ENCODE peak calls at places on chromosomes 5 and 9, in six cellular contexts. C is NCI-H1105 treated with DMSO at 0.1 percent for 48 hours, J is ELR, A is tibial artery, I is M059J, Q is psoas muscle. E is an unnamed sample.

GRCh38 chr5:169861934-169862333 is 118.4 kb downstream of the INSYN2B start:
- DNase-seq in C (no peak), J (peak), A (no peak), I (peak), Q (no peak), E (peak)

GRCh38 chr9:129968690-129969485 is 74.1 kb downstream of the FNBP1 start:
- DNase-seq in C (no peak), J (peak), A (no peak), I (peak), Q (no peak), E (peak)

GRCh38 chr5:142356716-142357468 is 32.1 kb upstream of the SPRY4 start:
- DNase-seq in C (peak), J (peak), A (peak), I (peak), Q (peak), E (peak)

GRCh38 chr9:89422151-89422918 is 75.6 kb downstream of the SEMA4D start:
- DNase-seq in C (no peak), J (peak), A (no peak), I (peak), Q (no peak), E (peak)

GRCh38 chr5:38556599-38557308 is at the start of gene LIFR:
- DNase-seq in C (peak), J (peak), A (peak), I (peak), Q (peak), E (peak)

GRCh38 chr5:74187757-74188156 is 452.8 kb downstream of the ENC1 start:
- DNase-seq in C (no peak), J (peak), A (no peak), I (peak), Q (no peak), E (no peak)

GRCh38 chr9:127979333-127980055 is 1.3 kb downstream of the EEIG1 start:
- DNase-seq in C (peak), J (peak), A (peak), I (peak), Q (peak), E (peak)

GRCh38 chr5:61280205-61280604 is 51.9 kb upstream of the ZSWIM6 start:
- DNase-seq in C (peak), J (peak), A (no peak), I (peak), Q (no peak), E (peak)

GRCh38 chr9:98743818-98744611 is 35.3 kb upstream of the GABBR2 start:
- DNase-seq in C (no peak), J (no peak), A (no peak), I (no peak), Q (no peak), E (no peak)